ENCODE peak calls at places on chromosome 1, in nine cellular contexts. R is activated T-cell treated with anti-CD3 and anti-CD28 coated beads for 24 hours, U is heart left ventricle, Y is G401, T is C1 segment of cervical spinal cord, Q is HFFc6, G is left colon, C is T1000, P is fibroblast of mammary gland. N is an unnamed sample.

GRCh38 chr1:64033667-64034215 is 169.7 kb upstream of the UBE2U start:
- DNase-seq in C (no peak), Y (no peak), R (no peak), G (no peak), T (no peak), Q (no peak), U (peak; percentile 41), P (peak; percentile 82), N (no peak)

GRCh38 chr1:205246426-205247119 is 18.8 kb downstream of the TMCC2 start:
- DNase-seq in Y (no peak), P (no peak), T (no peak), R (no peak), U (no peak), Q (no peak), G (no peak), C (no peak), N (no peak)

GRCh38 chr1:209607102-209607794 is 23.7 kb downstream of the CAMK1G start:
- DNase-seq in R (peak; percentile 12), Q (peak; percentile 53), U (no peak), C (peak; percentile 42), T (no peak), Y (no peak), P (peak; percentile 43), G (no peak), N (peak; percentile 81)

GRCh38 chr1:160346953-160347352 is 3.8 kb downstream of the NCSTN start:
- DNase-seq in Q (no peak), R (no peak), U (no peak), C (no peak), Y (no peak), T (no peak), P (no peak), G (peak; percentile 12), N (no peak)

GRCh38 chr1:169809370-169810095 is 14.8 kb upstream of the METTL18 start:
- DNase-seq in U (no peak), Q (peak; percentile 49), G (peak; percentile 21), T (no peak), P (peak; percentile 48), Y (peak; percentile 36), R (no peak), C (no peak), N (peak; percentile 60)

GRCh38 chr1:179447489-179447888 is 81.7 kb downstream of the AXDND1 start:
- DNase-seq in R (no peak), Y (peak; percentile 3), C (no peak), T (no peak), U (no peak), P (peak; percentile 10), Q (peak; percentile 4), G (no peak), N (no peak)

GRCh38 chr1:62487956-62488355 is 51.1 kb downstream of the USP1 start:
- DNase-seq in Q (no peak), G (no peak), T (no peak), Y (no peak), C (no peak), P (no peak), R (no peak), U (no peak), N (no peak)

GRCh38 chr1:24536391-24536840 is 19.5 kb upstream of the NCMAP start:
- DNase-seq in G (peak; percentile 67), P (no peak), T (no peak), U (no peak), R (peak; percentile 63), Q (no peak), Y (no peak), C (no peak), N (peak; percentile 22)

GRCh38 chr1:147723691-147724323 is 36.6 kb downstream of the GJA5 start:
- DNase-seq in P (peak; percentile 17), R (no peak), G (peak; percentile 13), Y (peak; percentile 14), U (peak; percentile 47), T (no peak), Q (peak; percentile 40), C (no peak), N (peak; percentile 12)

GRCh38 chr1:2636733-2637132 is 3.9 kb upstream of the MMEL1 start:
- DNase-seq in Q (no peak), C (no peak), P (no peak), R (no peak), G (no peak), U (no peak), Y (no peak), T (no peak), N (no peak)

GRCh38 chr1:229582011-229582694 is 23.6 kb upstream of the ABCB10 start:
- DNase-seq in G (peak; percentile 34), R (no peak), P (peak; percentile 71), Y (peak; percentile 71), Q (no peak), T (no peak), U (peak; percentile 73), C (no peak), N (no peak)

N was measured in kidney glomerular epithelial cell.